ENCODE peak calls at places on chromosomes 3 and 15, in four cellular contexts. One of them, this sample, is unnamed.

GRCh38 chr3:170589113-170589512 is 3.2 kb upstream of the SLC7A14 start:
- DNase-seq in A549: no peak
- DNase-seq in K562: no peak
- DNase-seq in HepG2: no peak
- DNase-seq in this sample: no peak

GRCh38 chr15:20344601-20345400 is 196.8 kb downstream of the GOLGA6L6 start:
- DNase-seq in A549: peak
- DNase-seq in K562: peak
- DNase-seq in HepG2: no peak
- DNase-seq in this sample: no peak

GRCh38 chr15:57560976-57561711 is 30.6 kb upstream of the MYZAP start:
- DNase-seq in A549: peak
- DNase-seq in K562: peak
- DNase-seq in HepG2: peak
- DNase-seq in this sample: peak

GRCh38 chr3:194224937-194225422 is 89.0 kb downstream of the HES1 start:
- DNase-seq in A549: no peak
- DNase-seq in K562: no peak
- DNase-seq in HepG2: no peak
- DNase-seq in this sample: no peak

GRCh38 chr15:81023483-81024264 is 23.0 kb downstream of the TLNRD1 start:
- DNase-seq in A549: no peak
- DNase-seq in K562: no peak
- DNase-seq in HepG2: no peak
- DNase-seq in this sample: peak

GRCh38 chr15:37087050-37087691 is 13.2 kb downstream of the MEIS2 start:
- DNase-seq in A549: no peak
- DNase-seq in K562: no peak
- DNase-seq in HepG2: no peak
- DNase-seq in this sample: no peak

GRCh38 chr15:68427961-68428360 is 4.0 kb downstream of the ITGA11 start:
- DNase-seq in A549: no peak
- DNase-seq in K562: no peak
- DNase-seq in HepG2: no peak
- DNase-seq in this sample: no peak

GRCh38 chr3:177746259-177747021 is 549.2 kb upstream of the TBL1XR1 start:
- DNase-seq in A549: no peak
- DNase-seq in K562: no peak
- DNase-seq in HepG2: no peak
- DNase-seq in this sample: no peak

GRCh38 chr3:192054881-192055280 is 593.9 kb downstream of the PYDC2 start:
- DNase-seq in A549: no peak
- DNase-seq in K562: no peak
- DNase-seq in HepG2: no peak
- DNase-seq in this sample: no peak

GRCh38 chr15:93235926-93236781 is 147.1 kb upstream of the RGMA start:
- DNase-seq in A549: peak
- DNase-seq in K562: no peak
- DNase-seq in HepG2: no peak
- DNase-seq in this sample: no peak

GRCh38 chr3:27637346-27638000 is 84.7 kb downstream of the EOMES start:
- DNase-seq in A549: no peak
- DNase-seq in K562: no peak
- DNase-seq in HepG2: no peak
- DNase-seq in this sample: no peak

GRCh38 chr3:42552830-42553229 is 28.9 kb downstream of the SEC22C start:
- DNase-seq in A549: no peak
- DNase-seq in K562: no peak
- DNase-seq in HepG2: no peak
- DNase-seq in this sample: no peak
- TF ChIP-seq ESRRA in A549: no peak
- TF ChIP-seq ESRRA in K562: no peak
- TF ChIP-seq ESRRA in HepG2: no peak
- TF ChIP-seq ESRRA in this sample: no peak

GRCh38 chr3:58104712-58105111 is 96.5 kb downstream of the FLNB start:
- DNase-seq in A549: no peak
- DNase-seq in K562: no peak
- DNase-seq in HepG2: no peak
- DNase-seq in this sample: no peak

GRCh38 chr3:58109752-58110151 is 101.0 kb downstream of the DNASE1L3 start:
- DNase-seq in A549: no peak
- DNase-seq in K562: no peak
- DNase-seq in HepG2: no peak
- DNase-seq in this sample: no peak

GRCh38 chr3:58106640-58107039 is 98.4 kb downstream of the FLNB start:
- DNase-seq in A549: no peak
- DNase-seq in K562: no peak
- DNase-seq in HepG2: no peak
- DNase-seq in this sample: no peak

GRCh38 chr3:58105196-58105595 is 97.0 kb downstream of the FLNB start:
- DNase-seq in A549: no peak
- DNase-seq in K562: no peak
- DNase-seq in HepG2: no peak
- DNase-seq in this sample: no peak

GRCh38 chr3:58107597-58107996 is 99.4 kb downstream of the FLNB start:
- DNase-seq in A549: no peak
- DNase-seq in K562: peak
- DNase-seq in HepG2: no peak
- DNase-seq in this sample: no peak
- TF ChIP-seq REST in A549: no peak
- TF ChIP-seq REST in K562: no peak
- TF ChIP-seq REST in HepG2: no peak
- TF ChIP-seq REST in this sample: no peak

GRCh38 chr3:119500265-119500664 is 1.9 kb downstream of the TIMMDC1 start:
- DNase-seq in A549: no peak
- DNase-seq in K562: no peak
- DNase-seq in HepG2: no peak
- DNase-seq in this sample: no peak
- TF ChIP-seq ESRRA in A549: no peak
- TF ChIP-seq ESRRA in K562: no peak
- TF ChIP-seq ESRRA in HepG2: no peak
- TF ChIP-seq ESRRA in this sample: no peak

DNA sequence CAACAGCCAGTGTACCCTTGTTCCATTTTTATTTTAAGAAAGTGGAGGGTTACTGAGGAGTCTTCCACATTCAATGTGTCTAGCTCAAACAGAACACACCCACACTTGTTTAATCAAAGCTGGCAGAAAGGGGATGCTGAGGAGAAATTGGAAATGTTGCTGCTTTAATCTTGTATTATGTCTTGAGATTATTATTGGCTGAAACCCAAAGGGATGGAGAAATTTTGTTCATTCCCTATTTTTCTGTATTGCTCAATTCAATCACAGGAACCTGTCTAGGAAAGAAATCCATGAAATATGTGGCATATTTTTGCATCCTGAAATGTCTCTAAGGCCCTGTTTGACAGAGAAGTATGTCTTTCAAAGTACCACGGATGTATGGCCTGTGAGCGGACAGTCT is 238.0 kb downstream of the MYRIP start:
- DNase-seq in A549: no peak
- DNase-seq in K562: no peak
- DNase-seq in HepG2: no peak
- DNase-seq in this sample: no peak
- TF ChIP-seq REST in A549: no peak
- TF ChIP-seq REST in K562: no peak
- TF ChIP-seq REST in HepG2: no peak
- TF ChIP-seq REST in this sample: no peak

GRCh38 chr15:89667706-89667960 is 11.5 kb downstream of the PLIN1 start:
- DNase-seq in A549: no peak
- DNase-seq in K562: no peak
- DNase-seq in HepG2: no peak
- DNase-seq in this sample: no peak

GRCh38 chr15:89666858-89667705 is 11.8 kb upstream of the KIF7 start:
- DNase-seq in A549: no peak
- DNase-seq in K562: no peak
- DNase-seq in HepG2: no peak
- DNase-seq in this sample: no peak

GRCh38 chr15:89664951-89665350 is 9.7 kb upstream of the KIF7 start:
- DNase-seq in A549: no peak
- DNase-seq in K562: no peak
- DNase-seq in HepG2: no peak
- DNase-seq in this sample: no peak

GRCh38 chr15:89665449-89666146 is 10.3 kb upstream of the KIF7 start:
- DNase-seq in A549: peak
- DNase-seq in K562: peak
- DNase-seq in HepG2: no peak
- DNase-seq in this sample: no peak

GRCh38 chr15:89666147-89666857 is 11.0 kb upstream of the KIF7 start:
- DNase-seq in A549: no peak
- DNase-seq in K562: no peak
- DNase-seq in HepG2: no peak
- DNase-seq in this sample: no peak
- TF ChIP-seq ESRRA in A549: no peak
- TF ChIP-seq ESRRA in K562: no peak
- TF ChIP-seq ESRRA in HepG2: no peak
- TF ChIP-seq ESRRA in this sample: no peak

GRCh38 chr15:79608041-79608440 is 175.9 kb downstream of the MINAR1 start:
- DNase-seq in A549: no peak
- DNase-seq in K562: no peak
- DNase-seq in HepG2: no peak
- DNase-seq in this sample: no peak
- TF ChIP-seq REST in A549: no peak
- TF ChIP-seq REST in K562: no peak
- TF ChIP-seq REST in HepG2: no peak
- TF ChIP-seq REST in this sample: no peak